ENCODE peak calls at places on chromosomes 5 and 9, in seven cellular contexts. D is type B pancreatic cell; L is upper lobe of right lung; G is brain pericyte; I is effector memory CD8-positive, alpha-beta T cell; O is mucosa of gallbladder; B is kidney glomerular epithelial cell. S is an unnamed sample.

GRCh38 chr9:13013976-13014375 is 239.2 kb downstream of the LURAP1L start:
- DNase-seq in D (no peak), L (no peak), G (no peak), I (no peak), O (no peak), B (peak; percentile 20), S (no peak)

GRCh38 chr9:37292896-37293295 is 129.6 kb upstream of the GRHPR start:
- DNase-seq in D (no peak), L (no peak), G (no peak), I (no peak), O (no peak), B (no peak), S (no peak)

GRCh38 chr5:57715296-57715695 is 232.7 kb upstream of the ACTBL2 start:
- DNase-seq in D (no peak), L (no peak), G (no peak), I (no peak), O (no peak), B (peak; percentile 18), S (no peak)

GRCh38 chr5:88607492-88607891 is 275.5 kb downstream of the MEF2C start:
- DNase-seq in D (no peak), L (no peak), G (no peak), I (no peak), O (no peak), B (no peak), S (no peak)

GRCh38 chr9:77152289-77152688 is 25.0 kb upstream of the VPS13A start:
- DNase-seq in D (no peak), L (no peak), G (no peak), I (no peak), O (no peak), B (no peak), S (no peak)

GRCh38 chr5:100647461-100648230 is 112.5 kb downstream of the FAM174A start:
- DNase-seq in D (no peak), L (peak; percentile 72), G (no peak), I (no peak), O (peak; percentile 79), B (peak; percentile 68), S (peak; percentile 57)

GRCh38 chr5:113187879-113188278 is 211.3 kb downstream of the DCP2 start:
- DNase-seq in D (no peak), L (no peak), G (no peak), I (no peak), O (no peak), B (no peak), S (no peak)

GRCh38 chr5:127810707-127811106 is 107.5 kb downstream of the CCDC192 start:
- DNase-seq in D (no peak), L (no peak), G (no peak), I (no peak), O (no peak), B (no peak), S (no peak)

GRCh38 chr5:113202904-113203716 is 226.5 kb downstream of the DCP2 start:
- DNase-seq in D (no peak), L (no peak), G (no peak), I (no peak), O (peak; percentile 75), B (no peak), S (no peak)

GRCh38 chr9:76373173-76373771 is 21.0 kb downstream of the RFK start:
- DNase-seq in D (no peak), L (no peak), G (no peak), I (no peak), O (peak; percentile 85), B (peak; percentile 17), S (no peak)

GRCh38 chr5:149143470-149143869 is 2.2 kb downstream of the ABLIM3 start:
- DNase-seq in D (no peak), L (no peak), G (no peak), I (no peak), O (no peak), B (no peak), S (no peak)

GRCh38 chr5:14101922-14102321 is 41.2 kb upstream of the TRIO start:
- DNase-seq in D (no peak), L (no peak), G (no peak), I (no peak), O (no peak), B (no peak), S (no peak)

GRCh38 chr5:95734916-95735315 is 3.8 kb downstream of the RHOBTB3 start:
- DNase-seq in D (no peak), L (no peak), G (no peak), I (no peak), O (peak; percentile 26), B (no peak), S (no peak)

GRCh38 chr9:36436909-36437308 is 36.8 kb upstream of the RNF38 start:
- DNase-seq in D (no peak), L (peak; percentile 82), G (no peak), I (no peak), O (no peak), B (no peak), S (no peak)

GRCh38 chr5:58069846-58070245 is 390.0 kb downstream of the PLK2 start:
- DNase-seq in D (no peak), L (no peak), G (no peak), I (no peak), O (no peak), B (no peak), S (no peak)

GRCh38 chr5:10030219-10030831 is 219.4 kb downstream of the ATPSCKMT start:
- DNase-seq in D (no peak), L (no peak), G (no peak), I (no peak), O (no peak), B (peak; percentile 41), S (peak; percentile 35)

GRCh38 chr9:95336281-95336680 is 18.8 kb upstream of the FANCC start:
- DNase-seq in D (no peak), L (no peak), G (no peak), I (peak; percentile 10), O (no peak), B (no peak), S (peak; percentile 24)

GRCh38 chr9:86807577-86807976 is 139.7 kb downstream of the GAS1 start:
- DNase-seq in D (no peak), L (no peak), G (no peak), I (no peak), O (peak; percentile 13), B (no peak), S (no peak)

GRCh38 chr5:58274199-58274598 is 185.7 kb downstream of the PLK2 start:
- DNase-seq in D (no peak), L (no peak), G (no peak), I (no peak), O (no peak), B (no peak), S (no peak)

GRCh38 chr5:123088031-123088805 is 823 bp upstream of the PRDM6 start:
- DNase-seq in D (no peak), L (no peak), G (no peak), I (no peak), O (no peak), B (no peak), S (no peak)

GRCh38 chr9:128203842-128204551 is 818 bp downstream of the DNM1 start:
- DNase-seq in D (no peak), L (no peak), G (no peak), I (no peak), O (no peak), B (peak; percentile 31), S (peak; percentile 48)

GRCh38 chr5:173835662-173836061 is 52.5 kb upstream of the CPEB4 start:
- DNase-seq in D (no peak), L (no peak), G (no peak), I (no peak), O (no peak), B (no peak), S (no peak)

GRCh38 chr5:145568581-145568980 is 266.6 kb downstream of the PRELID2 start:
- DNase-seq in D (no peak), L (no peak), G (no peak), I (no peak), O (no peak), B (no peak), S (no peak)

GRCh38 chr5:110362252-110362651 is 364.2 kb downstream of the TMEM232 start:
- DNase-seq in D (no peak), L (no peak), G (no peak), I (no peak), O (no peak), B (peak; percentile 21), S (no peak)

GRCh38 chr9:36922548-36922947 is 111.5 kb downstream of the PAX5 start:
- DNase-seq in D (no peak), L (no peak), G (no peak), I (no peak), O (no peak), B (no peak), S (peak; percentile 18)

GRCh38 chr5:132074772-132075718 is 1.5 kb downstream of the CSF2 start:
- DNase-seq in D (no peak), L (peak; percentile 93), G (no peak), I (no peak), O (no peak), B (no peak), S (no peak)

GRCh38 chr5:1005362-1005851 is 3.2 kb upstream of the NKD2 start:
- DNase-seq in D (peak; percentile 68), L (peak; percentile 63), G (no peak), I (no peak), O (no peak), B (no peak), S (no peak)

GRCh38 chr5:174294891-174295620 is 249.6 kb downstream of the NSG2 start:
- DNase-seq in D (peak; percentile 20), L (no peak), G (no peak), I (no peak), O (no peak), B (no peak), S (no peak)

GRCh38 chr5:84248013-84248412 is 136.7 kb downstream of the EDIL3 start:
- DNase-seq in D (no peak), L (no peak), G (no peak), I (no peak), O (no peak), B (peak; percentile 64), S (no peak)

GRCh38 chr5:174799146-174799545 is 74.8 kb downstream of the MSX2 start:
- DNase-seq in D (no peak), L (no peak), G (no peak), I (no peak), O (no peak), B (no peak), S (no peak)

GRCh38 chr9:34995288-34996060 is 5.9 kb downstream of the DNAJB5 start:
- DNase-seq in D (no peak), L (no peak), G (no peak), I (no peak), O (no peak), B (no peak), S (no peak)

GRCh38 chr5:41641621-41642020 is 131.2 kb upstream of the PLCXD3 start:
- DNase-seq in D (no peak), L (no peak), G (no peak), I (no peak), O (no peak), B (peak; percentile 3), S (peak; percentile 7)